ENCODE peak calls at places on chromosomes 5 and 9, in ten cellular contexts. O is AML-193; E is lung microvascular endothelial cell; V is stimulated activated CD4-positive, alpha-beta T cell treated with anti-CD3 and anti-CD28 coated beads, Interleukin-15, amount 100 ng/mL, for 1 hour; K is T-cell; N is EL; X is cardiac muscle cell; J is AG20443; Q is GM23248; M is iPS DF 19.7. Y is an unnamed sample.

GRCh38 chr5:178699854-178700253 is 30.6 kb downstream of the ZNF354A start:
- DNase-seq in O (no peak), E (no peak), V (no peak), K (no peak), N (no peak), X (no peak), J (no peak), Q (no peak), M (no peak), Y (no peak)

GRCh38 chr5:147310059-147310704 is 75.4 kb downstream of the STK32A start:
- DNase-seq in O (peak), E (peak), V (no peak), K (no peak), N (peak), X (no peak), J (peak), Q (peak), M (no peak), Y (no peak)

GRCh38 chr9:86809968-86810367 is 137.3 kb downstream of the GAS1 start:
- DNase-seq in O (no peak), E (no peak), V (no peak), K (no peak), N (no peak), X (no peak), J (no peak), Q (no peak), M (no peak), Y (no peak)

GRCh38 chr9:116549061-116549664 is 137.9 kb upstream of the TRIM32 start:
- DNase-seq in O (no peak), E (peak), V (no peak), K (no peak), N (peak), X (no peak), J (peak), Q (peak), M (no peak), Y (no peak)

GRCh38 chr9:87040410-87041009 is 93.2 kb upstream of the GAS1 start:
- DNase-seq in O (no peak), E (no peak), V (no peak), K (no peak), N (no peak), X (no peak), J (no peak), Q (no peak), M (no peak), Y (no peak)

GRCh38 chr5:143741418-143741817 is 70.5 kb upstream of the HMHB1 start:
- DNase-seq in O (peak), E (no peak), V (no peak), K (no peak), N (no peak), X (no peak), J (no peak), Q (no peak), M (no peak), Y (no peak)

GRCh38 chr9:133844876-133845658 is 106.9 kb upstream of the SARDH start:
- DNase-seq in O (no peak), E (peak), V (no peak), K (no peak), N (peak), X (no peak), J (peak), Q (no peak), M (no peak), Y (no peak)

GRCh38 chr9:94973491-94973941 is 247.0 kb downstream of the AOPEP start:
- DNase-seq in O (no peak), E (peak), V (no peak), K (no peak), N (peak), X (no peak), J (peak), Q (peak), M (no peak), Y (no peak)

GRCh38 chr5:112253478-112254250 is 165.4 kb downstream of the EPB41L4A start:
- DNase-seq in O (no peak), E (peak), V (no peak), K (no peak), N (no peak), X (no peak), J (peak), Q (peak), M (no peak), Y (no peak)

GRCh38 chr5:35859101-35859661 is 2.5 kb downstream of the IL7R start:
- DNase-seq in O (no peak), E (peak), V (no peak), K (peak), N (peak), X (no peak), J (peak), Q (peak), M (no peak), Y (no peak)

GRCh38 chr5:169164481-169164925 is 136.4 kb downstream of the SLIT3 start:
- DNase-seq in O (no peak), E (no peak), V (no peak), K (no peak), N (peak), X (no peak), J (peak), Q (peak), M (peak), Y (no peak)

GRCh38 chr5:68049053-68049713 is 166.4 kb upstream of the PIK3R1 start:
- DNase-seq in O (no peak), E (no peak), V (no peak), K (no peak), N (no peak), X (no peak), J (no peak), Q (peak), M (no peak), Y (no peak)

GRCh38 chr5:96868603-96869371 is 7.5 kb upstream of the ERAP2 start:
- DNase-seq in O (peak), E (peak), V (no peak), K (no peak), N (peak), X (peak), J (peak), Q (peak), M (peak), Y (no peak)

GRCh38 chr9:88950341-88951141 is 40.7 kb upstream of the S1PR3 start:
- DNase-seq in O (peak), E (peak), V (no peak), K (no peak), N (peak), X (peak), J (peak), Q (peak), M (no peak), Y (no peak)

GRCh38 chr9:137054932-137055384 is 1.1 kb upstream of the ENTPD2 start:
- DNase-seq in O (no peak), E (no peak), V (no peak), K (no peak), N (no peak), X (no peak), J (no peak), Q (no peak), M (no peak), Y (no peak)

GRCh38 chr5:16837305-16837704 is 98.8 kb downstream of the MYO10 start:
- DNase-seq in O (no peak), E (no peak), V (no peak), K (no peak), N (no peak), X (no peak), J (no peak), Q (no peak), M (no peak), Y (no peak)

GRCh38 chr9:93532121-93532520 is 44.3 kb upstream of the PHF2 start:
- DNase-seq in O (no peak), E (no peak), V (no peak), K (no peak), N (no peak), X (no peak), J (no peak), Q (no peak), M (no peak), Y (no peak)

GRCh38 chr5:136200130-136200529 is 7.2 kb upstream of the SMIM32 start:
- DNase-seq in O (no peak), E (no peak), V (no peak), K (no peak), N (no peak), X (no peak), J (no peak), Q (no peak), M (no peak), Y (no peak)

GRCh38 chr5:66757834-66758396 is 161.7 kb downstream of the MAST4 start:
- DNase-seq in O (no peak), E (no peak), V (no peak), K (no peak), N (no peak), X (peak), J (no peak), Q (no peak), M (no peak), Y (no peak)

GRCh38 chr5:113047733-113048652 is 71.4 kb downstream of the DCP2 start:
- DNase-seq in O (peak), E (peak), V (no peak), K (no peak), N (no peak), X (no peak), J (no peak), Q (no peak), M (no peak), Y (no peak)

GRCh38 chr5:137190031-137190430 is 309.1 kb downstream of the SPOCK1 start:
- DNase-seq in O (no peak), E (no peak), V (no peak), K (no peak), N (peak), X (no peak), J (no peak), Q (peak), M (no peak), Y (no peak)

GRCh38 chr9:89878687-89879086 is 273.9 kb downstream of the GADD45G start:
- DNase-seq in O (no peak), E (no peak), V (no peak), K (no peak), N (no peak), X (no peak), J (no peak), Q (no peak), M (no peak), Y (no peak)

GRCh38 chr9:109264865-109265532 is 55.9 kb downstream of the EPB41L4B start:
- DNase-seq in O (no peak), E (no peak), V (no peak), K (no peak), N (no peak), X (no peak), J (peak), Q (peak), M (no peak), Y (no peak)

GRCh38 chr9:107665057-107665456 is 175.5 kb upstream of the KLF4 start:
- DNase-seq in O (no peak), E (no peak), V (no peak), K (no peak), N (no peak), X (no peak), J (peak), Q (peak), M (no peak), Y (no peak)

GRCh38 chr5:115666023-115666422 is 40.2 kb upstream of the TMED7 start:
- DNase-seq in O (no peak), E (no peak), V (no peak), K (no peak), N (peak), X (no peak), J (no peak), Q (no peak), M (no peak), Y (no peak)

GRCh38 chr5:60633336-60633735 is 66.6 kb downstream of the DEPDC1B start:
- DNase-seq in O (no peak), E (no peak), V (no peak), K (no peak), N (peak), X (no peak), J (peak), Q (peak), M (no peak), Y (no peak)

GRCh38 chr5:174239718-174240117 is 194.2 kb downstream of the NSG2 start:
- DNase-seq in O (no peak), E (no peak), V (no peak), K (no peak), N (peak), X (no peak), J (peak), Q (peak), M (no peak), Y (no peak)